ENCODE peak calls at places on chromosomes 6 and 20, in eight cellular contexts. Z, C, F, P, Y, B, N and O are unnamed samples.

GRCh38 chr20:15799871-15800270 is 773.4 kb downstream of the KIF16B start:
- DNase-seq in Z (no peak), C (no peak), F (no peak), P (no peak), Y (no peak), B (no peak), N (no peak), O (no peak)

GRCh38 chr6:144264270-144265060 is 20.7 kb upstream of the UTRN start:
- DNase-seq in Z (no peak), C (no peak), F (peak; percentile 17), P (peak; percentile 27), Y (no peak), B (no peak), N (no peak), O (peak; percentile 27)

GRCh38 chr6:64680446-64680845 is 1026.6 kb downstream of the EYS start:
- DNase-seq in Z (no peak), C (no peak), F (no peak), P (no peak), Y (no peak), B (no peak), N (no peak), O (no peak)

GRCh38 chr6:158559895-158560786 is at the start of gene TMEM181:
- DNase-seq in Z (peak; percentile 89), C (peak; percentile 98), F (peak; percentile 92), P (peak; percentile 88), Y (peak; percentile 89), B (peak; percentile 90), N (peak; percentile 86), O (peak; percentile 89)

GRCh38 chr6:112251170-112251945 is 3.0 kb downstream of the LAMA4 start:
- DNase-seq in Z (peak; percentile 58), C (no peak), F (no peak), P (peak; percentile 45), Y (peak; percentile 59), B (peak; percentile 87), N (no peak), O (peak; percentile 57)

GRCh38 chr6:21371676-21372161 is 221.8 kb upstream of the SOX4 start:
- DNase-seq in Z (no peak), C (no peak), F (peak; percentile 76), P (no peak), Y (no peak), B (no peak), N (no peak), O (no peak)

GRCh38 chr20:32534661-32535240 is 50.4 kb downstream of the NOL4L start:
- DNase-seq in Z (no peak), C (no peak), F (no peak), P (no peak), Y (no peak), B (no peak), N (peak; percentile 48), O (no peak)

GRCh38 chr6:134720353-134721094 is 229.4 kb downstream of the ALDH8A1 start:
- DNase-seq in Z (no peak), C (no peak), F (no peak), P (peak; percentile 46), Y (no peak), B (no peak), N (no peak), O (no peak)

GRCh38 chr20:61737812-61738443 is 327.8 kb downstream of the TAF4 start:
- DNase-seq in Z (no peak), C (peak; percentile 63), F (no peak), P (no peak), Y (no peak), B (no peak), N (no peak), O (no peak)

GRCh38 chr6:100160913-100161312 is 166.9 kb upstream of the MCHR2 start:
- DNase-seq in Z (no peak), C (no peak), F (peak; percentile 54), P (no peak), Y (no peak), B (no peak), N (no peak), O (no peak)

GRCh38 chr20:1854246-1854645 is 41.0 kb upstream of the SIRPA start:
- DNase-seq in Z (no peak), C (no peak), F (no peak), P (no peak), Y (no peak), B (no peak), N (no peak), O (no peak)

GRCh38 chr6:104589940-104590339 is 269.8 kb downstream of the HACE1 start:
- DNase-seq in Z (no peak), C (no peak), F (no peak), P (no peak), Y (no peak), B (no peak), N (no peak), O (no peak)

GRCh38 chr6:110886555-110887167 is 12.1 kb downstream of the AMD1 start:
- DNase-seq in Z (no peak), C (no peak), F (no peak), P (no peak), Y (no peak), B (no peak), N (no peak), O (no peak)

GRCh38 chr6:110895907-110896608 is 21.5 kb downstream of the AMD1 start:
- DNase-seq in Z (no peak), C (no peak), F (no peak), P (no peak), Y (no peak), B (no peak), N (no peak), O (no peak)

GRCh38 chr6:110884321-110884720 is 9.7 kb downstream of the AMD1 start:
- DNase-seq in Z (no peak), C (no peak), F (no peak), P (no peak), Y (no peak), B (no peak), N (no peak), O (no peak)

GRCh38 chr6:110885526-110885925 is 10.9 kb downstream of the AMD1 start:
- DNase-seq in Z (no peak), C (no peak), F (no peak), P (no peak), Y (no peak), B (no peak), N (no peak), O (no peak)

GRCh38 chr6:110890288-110890687 is 15.7 kb downstream of the AMD1 start:
- DNase-seq in Z (no peak), C (no peak), F (no peak), P (no peak), Y (no peak), B (no peak), N (no peak), O (no peak)
- H3K27ac ChIP-seq in Z (no peak overlapping the region), C (no peak overlapping the region), F (no peak overlapping the region), P (no peak overlapping the region), Y (no peak overlapping the region), B (no peak overlapping the region), N (no peak overlapping the region), O (no peak overlapping the region)

DNA sequence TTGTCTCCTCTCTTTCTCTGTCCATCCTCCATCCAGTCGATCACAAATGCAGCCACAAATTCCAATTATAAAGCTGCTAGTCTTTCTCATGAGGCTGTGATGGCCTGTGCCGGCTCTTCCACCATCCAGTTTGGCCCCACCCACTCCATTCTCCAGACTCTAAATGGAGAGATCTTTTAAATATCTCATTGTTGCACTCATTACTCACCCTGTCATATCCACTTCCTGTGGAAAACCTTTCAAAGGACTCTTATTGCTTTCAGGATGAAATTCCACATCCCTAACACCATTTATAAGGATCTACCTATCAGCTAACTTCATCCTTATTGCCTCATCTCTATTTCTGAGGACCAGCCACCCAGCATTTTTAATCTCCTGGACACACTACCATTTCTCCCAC is 70.6 kb downstream of the NRN1 start:
- DNase-seq in Z (no peak), C (no peak), F (no peak), P (no peak), Y (no peak), B (no peak), N (no peak), O (no peak)
- H3K27me3 ChIP-seq in Z (peaks cover 43% of the 10 kb centered on the region), C (no peaks in the 10 kb centered on the region), F (no peaks in the 10 kb centered on the region), P (no peaks in the 10 kb centered on the region), Y (peaks cover 6% of the 10 kb centered on the region), B (no peaks in the 10 kb centered on the region), N (peaks cover 3% of the 10 kb centered on the region), O (no peaks in the 10 kb centered on the region)

GRCh38 chr6:45423901-45424627 is 46.3 kb upstream of the SUPT3H start:
- DNase-seq in Z (peak; percentile 22), C (peak; percentile 89), F (peak; percentile 65), P (peak; percentile 35), Y (peak; percentile 25), B (peak; percentile 68), N (no peak), O (peak; percentile 26)
- H3K4me1 ChIP-seq in Z (peaks cover 45% of the 10 kb centered on the region), C (peaks cover 73% of the 10 kb centered on the region), F (peaks cover 17% of the 10 kb centered on the region), P (peaks cover 11% of the 10 kb centered on the region), Y (peaks cover 25% of the 10 kb centered on the region), B (no peaks in the 10 kb centered on the region), N (peaks cover 27% of the 10 kb centered on the region), O (peaks cover 3% of the 10 kb centered on the region)

GRCh38 chr20:44031822-44032582 is 117.3 kb downstream of the TOX2 start:
- DNase-seq in Z (no peak), C (no peak), F (no peak), P (no peak), Y (no peak), B (no peak), N (no peak), O (no peak)
- H3K27ac ChIP-seq in Z (no peak overlapping the region), C (no peak overlapping the region), F (no peak overlapping the region), P (no peak overlapping the region), Y (no peak overlapping the region), B (no peak overlapping the region), N (no peak overlapping the region), O (no peak overlapping the region)

DNA sequence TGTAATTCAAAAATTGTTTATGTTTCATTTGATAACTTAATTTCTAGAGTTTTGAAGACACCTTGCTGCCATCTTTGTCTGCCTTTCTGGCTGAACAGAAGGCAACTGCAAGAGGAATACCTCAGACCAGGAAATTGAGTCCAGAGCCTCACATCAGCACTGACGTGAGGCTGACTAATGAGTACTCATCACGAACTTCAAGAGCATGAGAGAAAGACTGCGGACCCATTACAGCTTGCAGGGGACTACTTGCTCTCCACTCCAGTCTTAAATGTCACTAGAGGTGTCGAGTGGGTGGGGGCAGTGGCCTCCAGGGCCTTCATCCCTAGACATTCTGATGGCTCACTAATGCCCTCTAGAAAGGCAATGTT is 109.5 kb upstream of the SSTR4 start:
- DNase-seq in Z (no peak), C (no peak), F (no peak), P (no peak), Y (no peak), B (no peak), N (no peak), O (no peak)
- H3K27me3 ChIP-seq in Z (peaks cover 36% of the 10 kb centered on the region), C (no peaks in the 10 kb centered on the region), F (no peaks in the 10 kb centered on the region), P (no peaks in the 10 kb centered on the region), Y (peaks cover 3% of the 10 kb centered on the region), B (no peaks in the 10 kb centered on the region), N (no peaks in the 10 kb centered on the region), O (no peaks in the 10 kb centered on the region)

DNA sequence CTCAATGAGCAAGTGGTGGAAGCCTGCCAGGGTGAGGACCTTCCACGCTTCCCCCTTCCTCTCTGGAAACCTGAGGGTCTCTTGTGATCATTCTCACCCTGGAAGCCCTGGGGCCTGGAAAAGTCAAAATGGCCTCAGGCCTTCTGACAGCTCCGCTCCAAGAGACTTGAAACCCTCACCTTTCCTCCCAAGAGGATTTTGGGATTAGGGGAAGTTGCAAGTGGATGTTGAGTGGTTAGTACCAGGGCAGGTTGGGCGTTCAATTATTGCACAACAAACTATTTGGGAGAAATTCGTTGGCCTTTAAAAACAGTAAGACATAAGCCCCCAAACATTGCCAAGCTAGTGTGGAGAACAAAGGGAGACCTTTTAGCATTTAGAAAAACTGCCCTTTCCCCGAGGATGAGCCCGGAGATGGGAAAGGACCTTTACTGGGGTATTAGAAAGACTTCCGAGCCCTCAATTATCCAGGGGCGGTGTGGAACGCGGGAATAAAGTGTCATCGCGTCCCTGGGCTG is 4.7 kb downstream of the NKX2-2 start:
- DNase-seq in Z (no peak), C (no peak), F (peak; percentile 31), P (no peak), Y (no peak), B (no peak), N (no peak), O (no peak)
- H3K4me1 ChIP-seq in Z (peaks cover 64% of the 10 kb centered on the region), C (peaks cover 92% of the 10 kb centered on the region), F (peaks cover 28% of the 10 kb centered on the region), P (peaks cover 28% of the 10 kb centered on the region), Y (peaks cover 39% of the 10 kb centered on the region), B (no peaks in the 10 kb centered on the region), N (peaks cover 54% of the 10 kb centered on the region), O (peaks cover 10% of the 10 kb centered on the region)